ENCODE peak calls at places on chromosomes 6 and 20, in five cellular contexts. X, W, G, J and P are unnamed samples.
A peak's percentile ranks its signal among the peaks of the same experiment; 100 is the strongest.

GRCh38 chr6:127481628-127482027 is 22.4 kb upstream of the KIAA0408 start:
- DNase-seq in W (no peak), J (no peak), X (no peak), G (peak; percentile 94), P (no peak)

GRCh38 chr6:4581468-4582420 is 194.5 kb upstream of the CDYL start:
- DNase-seq in G (peak; percentile 94), W (no peak), J (no peak), X (no peak), P (peak; percentile 8)

GRCh38 chr6:104421650-104422049 is 438.1 kb downstream of the HACE1 start:
- DNase-seq in J (no peak), X (no peak), G (no peak), W (no peak), P (no peak)

GRCh38 chr20:54692168-54692887 is 216.9 kb downstream of the DOK5 start:
- DNase-seq in X (no peak), J (peak; percentile 15), G (no peak), W (no peak), P (no peak)

GRCh38 chr6:85675030-85675819 is 32.5 kb upstream of the SYNCRIP start:
- DNase-seq in X (no peak), W (no peak), J (no peak), G (peak; percentile 71), P (no peak)

GRCh38 chr6:168648240-168648639 is 207.3 kb downstream of the SMOC2 start:
- DNase-seq in G (no peak), X (no peak), J (no peak), W (no peak), P (no peak)

GRCh38 chr6:12725263-12725662 is 8.7 kb downstream of the PHACTR1 start:
- DNase-seq in J (no peak), X (no peak), G (no peak), W (no peak), P (no peak)

GRCh38 chr20:37880726-37881591 is 22.0 kb upstream of the VSTM2L start:
- DNase-seq in G (no peak), X (no peak), J (no peak), W (no peak), P (no peak)

GRCh38 chr6:11747021-11747420 is 31.6 kb downstream of the ADTRP start:
- DNase-seq in G (no peak), J (no peak), X (no peak), W (no peak), P (no peak)

GRCh38 chr20:58702859-58703648 is 10.5 kb downstream of the NPEPL1 start:
- DNase-seq in X (no peak), W (no peak), J (no peak), G (no peak), P (no peak)

GRCh38 chr6:108363756-108364356 is 69.0 kb downstream of the AFG1L start:
- DNase-seq in G (peak; percentile 16), X (no peak), J (no peak), W (no peak), P (no peak)

GRCh38 chr20:24640276-24640675 is 170.8 kb downstream of the SYNDIG1 start:
- DNase-seq in J (no peak), G (no peak), W (no peak), X (no peak), P (no peak)